ENCODE peak calls at places on chromosomes 13 and 19, in six cellular contexts. T, J, C, P, O and I are unnamed samples.

GRCh38 chr19:3470500-3471128 is 9.7 kb downstream of the SMIM24 start:
- DNase-seq in T (no peak), J (no peak), C (no peak), P (no peak), O (no peak), I (no peak)

GRCh38 chr13:43229506-43229905 is 206.1 kb downstream of the DNAJC15 start:
- DNase-seq in T (no peak), J (no peak), C (no peak), P (no peak), O (no peak), I (no peak)

GRCh38 chr19:36837525-36837901 is 674 bp downstream of the ZNF790 start:
- DNase-seq in T (no peak), J (peak; percentile 31), C (no peak), P (no peak), O (no peak), I (no peak)

GRCh38 chr19:11264452-11265176 is 2.3 kb upstream of the DOCK6 start:
- DNase-seq in T (no peak), J (peak; percentile 31), C (no peak), P (peak; percentile 8), O (no peak), I (no peak)

GRCh38 chr19:39448271-39448670 is 2.9 kb downstream of the SUPT5H start:
- DNase-seq in T (no peak), J (no peak), C (no peak), P (no peak), O (no peak), I (peak; percentile 48)

GRCh38 chr19:32599736-32600157 is 18.8 kb downstream of the PDCD5 start:
- DNase-seq in T (no peak), J (peak; percentile 57), C (peak; percentile 60), P (no peak), O (no peak), I (no peak)

GRCh38 chr19:13964776-13965175 is 12.5 kb downstream of the DCAF15 start:
- DNase-seq in T (no peak), J (no peak), C (no peak), P (no peak), O (no peak), I (no peak)

GRCh38 chr13:26529441-26529840 is 28.0 kb upstream of the WASF3 start:
- DNase-seq in T (peak; percentile 43), J (peak; percentile 15), C (peak; percentile 18), P (no peak), O (no peak), I (no peak)

GRCh38 chr13:95246292-95247082 is 54.8 kb downstream of the ABCC4 start:
- DNase-seq in T (no peak), J (no peak), C (no peak), P (no peak), O (no peak), I (no peak)

GRCh38 chr19:45492627-45493470 is 4.0 kb downstream of the RTN2 start:
- DNase-seq in T (no peak), J (peak; percentile 68), C (peak; percentile 90), P (no peak), O (no peak), I (peak; percentile 64)

GRCh38 chr19:49824662-49825061 is 6.6 kb downstream of the MED25 start:
- DNase-seq in T (no peak), J (no peak), C (no peak), P (no peak), O (no peak), I (no peak)

GRCh38 chr19:54464624-54465266 is 1.2 kb upstream of the LENG9 start:
- DNase-seq in T (peak; percentile 61), J (peak; percentile 82), C (peak; percentile 89), P (no peak), O (peak; percentile 90), I (peak; percentile 81)

GRCh38 chr13:53201454-53202225 is 173.0 kb downstream of the OLFM4 start:
- DNase-seq in T (no peak), J (no peak), C (no peak), P (no peak), O (no peak), I (no peak)

GRCh38 chr19:52007436-52007804 is 591 bp downstream of the ZNF615 start:
- DNase-seq in T (no peak), J (no peak), C (no peak), P (no peak), O (no peak), I (no peak)

GRCh38 chr13:105928901-105929300 is 606.6 kb downstream of the EFNB2 start:
- DNase-seq in T (no peak), J (no peak), C (no peak), P (no peak), O (no peak), I (no peak)

GRCh38 chr13:100399455-100399854 is 189.1 kb downstream of the GGACT start:
- DNase-seq in T (no peak), J (no peak), C (no peak), P (no peak), O (no peak), I (no peak)

GRCh38 chr13:31951215-31951678 is 80.3 kb upstream of the FRY start:
- DNase-seq in T (no peak), J (no peak), C (no peak), P (peak; percentile 89), O (peak; percentile 37), I (peak; percentile 31)

GRCh38 chr19:17156947-17157302 is 58.2 kb upstream of the USE1 start:
- DNase-seq in T (no peak), J (no peak), C (no peak), P (no peak), O (no peak), I (no peak)

GRCh38 chr13:48501705-48502104 is 31.2 kb downstream of the RCBTB2 start:
- DNase-seq in T (no peak), J (no peak), C (no peak), P (no peak), O (no peak), I (no peak)

GRCh38 chr13:54185785-54186184 is 1157.2 kb downstream of the OLFM4 start:
- DNase-seq in T (no peak), J (no peak), C (no peak), P (no peak), O (no peak), I (no peak)

GRCh38 chr19:30691767-30692516 is 319.8 kb downstream of the ZNF536 start:
- DNase-seq in T (no peak), J (no peak), C (no peak), P (no peak), O (no peak), I (no peak)

GRCh38 chr19:48501961-48502719 is 9.5 kb downstream of the LMTK3 start:
- DNase-seq in T (peak; percentile 100), J (peak; percentile 86), C (peak; percentile 96), P (peak; percentile 59), O (no peak), I (peak; percentile 71)

GRCh38 chr13:81395368-81395767 is 1054.4 kb upstream of the SPRY2 start:
- DNase-seq in T (no peak), J (no peak), C (peak; percentile 34), P (no peak), O (no peak), I (no peak)

GRCh38 chr13:51644649-51645048 is 60.4 kb downstream of the WDFY2 start:
- DNase-seq in T (no peak), J (no peak), C (no peak), P (no peak), O (no peak), I (no peak)

GRCh38 chr13:109226631-109227030 is 559.8 kb downstream of the IRS2 start:
- DNase-seq in T (no peak), J (no peak), C (no peak), P (no peak), O (no peak), I (no peak)
- TF ChIP-seq POLR2A in T (no peak), J (no peak), C (no peak), P (no peak), O (no peak), I (no peak)

GRCh38 chr19:15595069-15595468 is 19.9 kb upstream of the CYP4F8 start:
- DNase-seq in T (no peak), J (no peak), C (no peak), P (no peak), O (no peak), I (no peak)
- TF ChIP-seq TAF1 in T (no peak), J (no peak), C (no peak), P (no peak), O (no peak), I (no peak)

GRCh38 chr13:40777957-40778235 is 6.9 kb upstream of the MRPS31 start:
- DNase-seq in T (no peak), J (no peak), C (no peak), P (no peak), O (no peak), I (no peak)
- TF ChIP-seq POLR2A in T (no peak), J (no peak), C (no peak), P (no peak), O (no peak), I (no peak)

GRCh38 chr13:27578121-27579030 is 42.0 kb downstream of the LNX2 start:
- DNase-seq in T (no peak), J (no peak), C (no peak), P (no peak), O (no peak), I (no peak)

GRCh38 chr13:27588405-27588804 is 31.9 kb downstream of the LNX2 start:
- DNase-seq in T (no peak), J (no peak), C (no peak), P (no peak), O (no peak), I (no peak)

GRCh38 chr13:27587083-27587482 is 33.2 kb downstream of the LNX2 start:
- DNase-seq in T (no peak), J (no peak), C (no peak), P (no peak), O (no peak), I (no peak)

DNA sequence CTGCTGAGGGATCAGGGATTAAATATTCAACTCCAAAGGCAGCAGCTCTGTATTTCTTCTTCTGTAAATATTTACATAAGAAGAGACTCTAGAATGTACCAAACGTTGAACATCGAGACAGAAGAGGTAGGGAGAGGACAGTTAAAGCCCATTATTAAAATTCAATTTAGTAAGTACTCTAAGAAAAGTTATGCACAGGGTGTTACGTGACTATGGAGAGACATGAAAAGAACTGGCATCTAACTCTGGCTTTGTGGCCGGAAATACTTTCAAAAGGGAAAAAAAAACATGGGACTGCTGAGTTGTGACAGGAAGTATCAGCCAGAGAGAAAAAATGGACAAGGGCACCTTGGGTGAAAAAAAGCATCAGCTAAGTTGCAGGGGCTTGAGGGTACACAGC is 36.7 kb downstream of the LNX2 start:
- DNase-seq in T (no peak), J (peak; percentile 7), C (no peak), P (no peak), O (no peak), I (no peak)
- TF ChIP-seq TAF1 in T (no peak), J (no peak), C (no peak), P (no peak), O (no peak), I (no peak)

GRCh38 chr19:1592755-1593628 is at the start of gene MBD3:
- DNase-seq in T (peak; percentile 88), J (peak; percentile 81), C (peak; percentile 99), P (peak; percentile 44), O (peak; percentile 94), I (peak; percentile 97)
- TF ChIP-seq POLR2A in T (no peak), J (peak; percentile 94), C (peak; percentile 73), P (peak; percentile 72), O (peak; percentile 17), I (peak; percentile 48)

GRCh38 chr19:5217171-5217570 is 123.4 kb downstream of the PTPRS start:
- DNase-seq in T (no peak), J (no peak), C (no peak), P (no peak), O (no peak), I (no peak)
- TF ChIP-seq TAF1 in T (no peak), J (no peak), C (no peak), P (no peak), O (no peak), I (no peak)

GRCh38 chr13:110463876-110464510 is 97.5 kb downstream of the RAB20 start:
- DNase-seq in T (no peak), J (no peak), C (no peak), P (no peak), O (no peak), I (no peak)
- TF ChIP-seq POLR2A in T (no peak), J (no peak), C (no peak), P (no peak), O (no peak), I (no peak)